ENCODE peak calls at places on chromosomes 16 and 17, in ten cellular contexts. One of them, this sample, is unnamed.

GRCh38 chr17:32995416-32995815 is 3.8 kb downstream of the SPACA3 start:
- DNase-seq in HepG2: no peak
- DNase-seq in A549: no peak
- DNase-seq in ovary: no peak
- DNase-seq in prostate gland: no peak
- DNase-seq in heart left ventricle: no peak
- DNase-seq in transverse colon: no peak
- DNase-seq in upper lobe of left lung: no peak
- DNase-seq in lower leg skin: no peak
- DNase-seq in esophagus squamous epithelium: no peak
- DNase-seq in this sample: no peak

GRCh38 chr17:27630607-27631408 is at the start of gene LGALS9:
- DNase-seq in HepG2: no peak
- DNase-seq in A549: no peak
- DNase-seq in ovary: no peak
- DNase-seq in prostate gland: no peak
- DNase-seq in heart left ventricle: no peak
- DNase-seq in transverse colon: peak
- DNase-seq in upper lobe of left lung: no peak
- DNase-seq in lower leg skin: no peak
- DNase-seq in esophagus squamous epithelium: no peak
- DNase-seq in this sample: no peak

GRCh38 chr16:85720319-85720637 is 30.6 kb downstream of the C16orf74 start:
- DNase-seq in HepG2: peak
- DNase-seq in A549: no peak
- DNase-seq in ovary: no peak
- DNase-seq in prostate gland: peak
- DNase-seq in heart left ventricle: no peak
- DNase-seq in transverse colon: peak
- DNase-seq in upper lobe of left lung: no peak
- DNase-seq in lower leg skin: no peak
- DNase-seq in esophagus squamous epithelium: no peak
- DNase-seq in this sample: peak

GRCh38 chr17:33964344-33964979 is 290.6 kb upstream of the CCL2 start:
- DNase-seq in HepG2: peak
- DNase-seq in A549: no peak
- DNase-seq in ovary: no peak
- DNase-seq in prostate gland: no peak
- DNase-seq in heart left ventricle: no peak
- DNase-seq in transverse colon: peak
- DNase-seq in upper lobe of left lung: no peak
- DNase-seq in lower leg skin: no peak
- DNase-seq in esophagus squamous epithelium: no peak
- DNase-seq in this sample: no peak

GRCh38 chr16:16175296-16175695 is 48.0 kb downstream of the ABCC6 start:
- DNase-seq in HepG2: no peak
- DNase-seq in A549: no peak
- DNase-seq in ovary: no peak
- DNase-seq in prostate gland: no peak
- DNase-seq in heart left ventricle: peak
- DNase-seq in transverse colon: peak
- DNase-seq in upper lobe of left lung: no peak
- DNase-seq in lower leg skin: no peak
- DNase-seq in esophagus squamous epithelium: no peak
- DNase-seq in this sample: no peak

GRCh38 chr17:50130778-50131317 is 888 bp upstream of the SAMD14 start:
- DNase-seq in HepG2: peak
- DNase-seq in A549: no peak
- DNase-seq in ovary: no peak
- DNase-seq in prostate gland: no peak
- DNase-seq in heart left ventricle: no peak
- DNase-seq in transverse colon: no peak
- DNase-seq in upper lobe of left lung: no peak
- DNase-seq in lower leg skin: no peak
- DNase-seq in esophagus squamous epithelium: no peak
- DNase-seq in this sample: no peak

GRCh38 chr17:2179615-2180295 is 123.8 kb downstream of the SMG6 start:
- DNase-seq in HepG2: no peak
- DNase-seq in A549: no peak
- DNase-seq in ovary: peak
- DNase-seq in prostate gland: peak
- DNase-seq in heart left ventricle: peak
- DNase-seq in transverse colon: peak
- DNase-seq in upper lobe of left lung: no peak
- DNase-seq in lower leg skin: peak
- DNase-seq in esophagus squamous epithelium: no peak
- DNase-seq in this sample: no peak

GRCh38 chr17:53142890-53143289 is 679.8 kb upstream of the KIF2B start:
- DNase-seq in HepG2: no peak
- DNase-seq in A549: no peak
- DNase-seq in ovary: no peak
- DNase-seq in prostate gland: no peak
- DNase-seq in heart left ventricle: no peak
- DNase-seq in transverse colon: no peak
- DNase-seq in upper lobe of left lung: no peak
- DNase-seq in lower leg skin: no peak
- DNase-seq in esophagus squamous epithelium: no peak
- DNase-seq in this sample: no peak

GRCh38 chr16:27491894-27492587 is 57.7 kb downstream of the GTF3C1 start:
- DNase-seq in HepG2: no peak
- DNase-seq in A549: no peak
- DNase-seq in ovary: no peak
- DNase-seq in prostate gland: no peak
- DNase-seq in heart left ventricle: no peak
- DNase-seq in transverse colon: no peak
- DNase-seq in upper lobe of left lung: no peak
- DNase-seq in lower leg skin: no peak
- DNase-seq in esophagus squamous epithelium: no peak
- DNase-seq in this sample: no peak

GRCh38 chr17:40803617-40804082 is 3.9 kb upstream of the KRT28 start:
- DNase-seq in HepG2: peak
- DNase-seq in A549: peak
- DNase-seq in ovary: peak
- DNase-seq in prostate gland: peak
- DNase-seq in heart left ventricle: peak
- DNase-seq in transverse colon: peak
- DNase-seq in upper lobe of left lung: peak
- DNase-seq in lower leg skin: peak
- DNase-seq in esophagus squamous epithelium: no peak
- DNase-seq in this sample: peak

GRCh38 chr16:15643453-15644305 is 725 bp upstream of the MARF1 start:
- DNase-seq in HepG2: peak
- DNase-seq in A549: peak
- DNase-seq in ovary: no peak
- DNase-seq in prostate gland: peak
- DNase-seq in heart left ventricle: no peak
- DNase-seq in transverse colon: peak
- DNase-seq in upper lobe of left lung: no peak
- DNase-seq in lower leg skin: no peak
- DNase-seq in esophagus squamous epithelium: no peak
- DNase-seq in this sample: peak

GRCh38 chr16:89326721-89327120 is 109.2 kb downstream of the ZNF778 start:
- DNase-seq in HepG2: no peak
- DNase-seq in A549: no peak
- DNase-seq in ovary: peak
- DNase-seq in prostate gland: no peak
- DNase-seq in heart left ventricle: no peak
- DNase-seq in transverse colon: no peak
- DNase-seq in upper lobe of left lung: peak
- DNase-seq in lower leg skin: no peak
- DNase-seq in esophagus squamous epithelium: no peak
- DNase-seq in this sample: no peak

GRCh38 chr17:64218066-64218465 is 45.0 kb downstream of the TEX2 start:
- DNase-seq in HepG2: no peak
- DNase-seq in A549: no peak
- DNase-seq in ovary: no peak
- DNase-seq in prostate gland: no peak
- DNase-seq in heart left ventricle: no peak
- DNase-seq in transverse colon: no peak
- DNase-seq in upper lobe of left lung: no peak
- DNase-seq in lower leg skin: no peak
- DNase-seq in esophagus squamous epithelium: no peak
- DNase-seq in this sample: no peak

GRCh38 chr17:40530988-40531971 is 29.9 kb upstream of the TNS4 start:
- DNase-seq in HepG2: no peak
- DNase-seq in A549: no peak
- DNase-seq in ovary: peak
- DNase-seq in prostate gland: no peak
- DNase-seq in heart left ventricle: no peak
- DNase-seq in transverse colon: no peak
- DNase-seq in upper lobe of left lung: no peak
- DNase-seq in lower leg skin: peak
- DNase-seq in esophagus squamous epithelium: no peak
- DNase-seq in this sample: no peak

GRCh38 chr16:10314811-10315210 is 71.0 kb upstream of the ATF7IP2 start:
- DNase-seq in HepG2: peak
- DNase-seq in A549: no peak
- DNase-seq in ovary: no peak
- DNase-seq in prostate gland: no peak
- DNase-seq in heart left ventricle: no peak
- DNase-seq in transverse colon: no peak
- DNase-seq in upper lobe of left lung: no peak
- DNase-seq in lower leg skin: no peak
- DNase-seq in esophagus squamous epithelium: no peak
- DNase-seq in this sample: no peak

GRCh38 chr17:77487677-77488530 is 347.1 kb downstream of the SEC14L1 start:
- DNase-seq in HepG2: no peak
- DNase-seq in A549: no peak
- DNase-seq in ovary: peak
- DNase-seq in prostate gland: no peak
- DNase-seq in heart left ventricle: peak
- DNase-seq in transverse colon: no peak
- DNase-seq in upper lobe of left lung: peak
- DNase-seq in lower leg skin: no peak
- DNase-seq in esophagus squamous epithelium: no peak
- DNase-seq in this sample: no peak

GRCh38 chr17:50219345-50219744 is 17.9 kb upstream of the COL1A1 start:
- DNase-seq in HepG2: peak
- DNase-seq in A549: peak
- DNase-seq in ovary: no peak
- DNase-seq in prostate gland: no peak
- DNase-seq in heart left ventricle: no peak
- DNase-seq in transverse colon: no peak
- DNase-seq in upper lobe of left lung: no peak
- DNase-seq in lower leg skin: no peak
- DNase-seq in esophagus squamous epithelium: no peak
- DNase-seq in this sample: peak

GRCh38 chr16:8620535-8620934 is 963 bp upstream of the METTL22 start:
- DNase-seq in HepG2: no peak
- DNase-seq in A549: no peak
- DNase-seq in ovary: no peak
- DNase-seq in prostate gland: no peak
- DNase-seq in heart left ventricle: no peak
- DNase-seq in transverse colon: no peak
- DNase-seq in upper lobe of left lung: no peak
- DNase-seq in lower leg skin: no peak
- DNase-seq in esophagus squamous epithelium: no peak
- DNase-seq in this sample: no peak

GRCh38 chr16:8623634-8624033 is 2.1 kb downstream of the METTL22 start:
- DNase-seq in HepG2: no peak
- DNase-seq in A549: no peak
- DNase-seq in ovary: no peak
- DNase-seq in prostate gland: no peak
- DNase-seq in heart left ventricle: no peak
- DNase-seq in transverse colon: no peak
- DNase-seq in upper lobe of left lung: no peak
- DNase-seq in lower leg skin: no peak
- DNase-seq in esophagus squamous epithelium: no peak
- DNase-seq in this sample: peak

GRCh38 chr16:8621221-8621571 is 302 bp upstream of the METTL22 start:
- DNase-seq in HepG2: no peak
- DNase-seq in A549: no peak
- DNase-seq in ovary: no peak
- DNase-seq in prostate gland: no peak
- DNase-seq in heart left ventricle: no peak
- DNase-seq in transverse colon: no peak
- DNase-seq in upper lobe of left lung: no peak
- DNase-seq in lower leg skin: no peak
- DNase-seq in esophagus squamous epithelium: no peak
- DNase-seq in this sample: no peak

GRCh38 chr16:8622315-8622656 is 788 bp downstream of the METTL22 start:
- DNase-seq in HepG2: no peak
- DNase-seq in A549: no peak
- DNase-seq in ovary: no peak
- DNase-seq in prostate gland: no peak
- DNase-seq in heart left ventricle: no peak
- DNase-seq in transverse colon: no peak
- DNase-seq in upper lobe of left lung: no peak
- DNase-seq in lower leg skin: no peak
- DNase-seq in esophagus squamous epithelium: no peak
- DNase-seq in this sample: no peak

GRCh38 chr16:8621572-8622314 is at the start of gene METTL22:
- DNase-seq in HepG2: peak
- DNase-seq in A549: peak
- DNase-seq in ovary: peak
- DNase-seq in prostate gland: peak
- DNase-seq in heart left ventricle: peak
- DNase-seq in transverse colon: peak
- DNase-seq in upper lobe of left lung: peak
- DNase-seq in lower leg skin: peak
- DNase-seq in esophagus squamous epithelium: peak
- DNase-seq in this sample: peak
- TF ChIP-seq POLR2A in HepG2: peak
- TF ChIP-seq POLR2A in A549: peak
- TF ChIP-seq POLR2A in ovary: peak
- TF ChIP-seq POLR2A in prostate gland: peak
- TF ChIP-seq POLR2A in heart left ventricle: no peak
- TF ChIP-seq POLR2A in transverse colon: peak
- TF ChIP-seq POLR2A in upper lobe of left lung: peak
- TF ChIP-seq POLR2A in lower leg skin: no peak
- TF ChIP-seq POLR2A in esophagus squamous epithelium: peak
- TF ChIP-seq POLR2A in this sample: peak

GRCh38 chr16:6732166-6732565 is 600.5 kb upstream of the RBFOX1 start:
- DNase-seq in HepG2: no peak
- DNase-seq in A549: no peak
- DNase-seq in ovary: no peak
- DNase-seq in prostate gland: no peak
- DNase-seq in heart left ventricle: no peak
- DNase-seq in transverse colon: no peak
- DNase-seq in upper lobe of left lung: no peak
- DNase-seq in lower leg skin: no peak
- DNase-seq in esophagus squamous epithelium: no peak
- DNase-seq in this sample: no peak
- TF ChIP-seq POLR2A in HepG2: no peak
- TF ChIP-seq POLR2A in A549: no peak
- TF ChIP-seq POLR2A in ovary: no peak
- TF ChIP-seq POLR2A in prostate gland: no peak
- TF ChIP-seq POLR2A in heart left ventricle: no peak
- TF ChIP-seq POLR2A in transverse colon: no peak
- TF ChIP-seq POLR2A in upper lobe of left lung: no peak
- TF ChIP-seq POLR2A in lower leg skin: no peak
- TF ChIP-seq POLR2A in esophagus squamous epithelium: no peak
- TF ChIP-seq POLR2A in this sample: no peak

GRCh38 chr16:12798846-12799245 is 4.8 kb downstream of the CPPED1 start:
- DNase-seq in HepG2: no peak
- DNase-seq in A549: no peak
- DNase-seq in ovary: no peak
- DNase-seq in prostate gland: no peak
- DNase-seq in heart left ventricle: no peak
- DNase-seq in transverse colon: no peak
- DNase-seq in upper lobe of left lung: no peak
- DNase-seq in lower leg skin: no peak
- DNase-seq in esophagus squamous epithelium: no peak
- DNase-seq in this sample: no peak
- TF ChIP-seq POLR2A in HepG2: no peak
- TF ChIP-seq POLR2A in A549: no peak
- TF ChIP-seq POLR2A in ovary: no peak
- TF ChIP-seq POLR2A in prostate gland: no peak
- TF ChIP-seq POLR2A in heart left ventricle: no peak
- TF ChIP-seq POLR2A in transverse colon: no peak
- TF ChIP-seq POLR2A in upper lobe of left lung: no peak
- TF ChIP-seq POLR2A in lower leg skin: no peak
- TF ChIP-seq POLR2A in esophagus squamous epithelium: no peak
- TF ChIP-seq POLR2A in this sample: no peak

GRCh38 chr17:47275245-47275984 is 21.8 kb downstream of the ITGB3 start:
- DNase-seq in HepG2: no peak
- DNase-seq in A549: no peak
- DNase-seq in ovary: peak
- DNase-seq in prostate gland: peak
- DNase-seq in heart left ventricle: peak
- DNase-seq in transverse colon: peak
- DNase-seq in upper lobe of left lung: peak
- DNase-seq in lower leg skin: peak
- DNase-seq in esophagus squamous epithelium: no peak
- DNase-seq in this sample: no peak
- TF ChIP-seq POLR2A in HepG2: no peak
- TF ChIP-seq POLR2A in A549: no peak
- TF ChIP-seq POLR2A in ovary: no peak
- TF ChIP-seq POLR2A in prostate gland: no peak
- TF ChIP-seq POLR2A in heart left ventricle: no peak
- TF ChIP-seq POLR2A in transverse colon: no peak
- TF ChIP-seq POLR2A in upper lobe of left lung: no peak
- TF ChIP-seq POLR2A in lower leg skin: no peak
- TF ChIP-seq POLR2A in esophagus squamous epithelium: no peak
- TF ChIP-seq POLR2A in this sample: no peak